ENCODE peak calls at places on chromosome 16, in seven cellular contexts. R, B, O, E, S, W and L are unnamed samples.

GRCh38 chr16:61831351-61831933 is 204.8 kb downstream of the CDH8 start:
- DNase-seq in E (no peak), R (no peak), S (no peak), W (no peak), O (no peak), B (no peak), L (no peak)

GRCh38 chr16:58472827-58473226 is 27.1 kb upstream of the NDRG4 start:
- DNase-seq in E (no peak), R (no peak), O (no peak), S (no peak), W (no peak), B (no peak), L (no peak)

GRCh38 chr16:80973991-80974390 is 32.7 kb downstream of the CMC2 start:
- DNase-seq in S (peak), R (no peak), B (no peak), W (peak), E (no peak), O (no peak), L (peak)

GRCh38 chr16:4244254-4244812 is 2.5 kb upstream of the SRL start:
- DNase-seq in B (no peak), W (peak), E (no peak), O (peak), R (no peak), S (no peak), L (no peak)

GRCh38 chr16:12017583-12017982 is 41.0 kb downstream of the SNX29 start:
- DNase-seq in S (peak), E (peak), R (no peak), O (no peak), B (no peak), W (no peak), L (no peak)

GRCh38 chr16:11639925-11640899 is 28.0 kb upstream of the SNN start:
- DNase-seq in B (peak), E (peak), R (no peak), W (peak), S (peak), O (peak), L (peak)

GRCh38 chr16:72261127-72261526 is 89.2 kb upstream of the PMFBP1 start:
- DNase-seq in S (no peak), E (no peak), B (no peak), O (no peak), R (no peak), W (no peak), L (no peak)

GRCh38 chr16:15033309-15033707 is 22.6 kb downstream of the NTAN1 start:
- DNase-seq in S (no peak), R (no peak), W (no peak), B (peak), E (no peak), O (peak), L (no peak)

GRCh38 chr16:17858061-17858460 is 387.3 kb upstream of the XYLT1 start:
- DNase-seq in O (no peak), R (no peak), W (no peak), B (no peak), S (no peak), E (no peak), L (no peak)

GRCh38 chr16:57800213-57801097 is 1.8 kb downstream of the KIFC3 start:
- DNase-seq in W (peak), R (no peak), S (no peak), B (no peak), E (no peak), O (no peak), L (no peak)

GRCh38 chr16:75306102-75306762 is 54.8 kb upstream of the BCAR1 start:
- DNase-seq in R (no peak), O (no peak), E (peak), S (no peak), B (no peak), W (peak), L (peak)

GRCh38 chr16:56645311-56645710 is 6.4 kb upstream of the MT1B start:
- DNase-seq in O (no peak), R (no peak), W (no peak), S (no peak), E (no peak), B (no peak), L (no peak)

GRCh38 chr16:67108489-67108888 is 1.3 kb upstream of the PHAF1 start:
- DNase-seq in B (no peak), R (no peak), S (no peak), W (no peak), O (no peak), E (no peak), L (no peak)

GRCh38 chr16:87627542-87628245 is 25.4 kb downstream of the JPH3 start:
- DNase-seq in B (no peak), E (no peak), O (no peak), S (no peak), R (no peak), W (no peak), L (no peak)

GRCh38 chr16:70252355-70252988 is 732 bp upstream of the EXOSC6 start:
- DNase-seq in E (no peak), R (no peak), O (peak), B (no peak), W (peak), S (peak), L (no peak)

GRCh38 chr16:78244131-78244899 is 144.9 kb downstream of the WWOX start:
- DNase-seq in S (no peak), R (no peak), O (no peak), W (no peak), B (no peak), E (no peak), L (no peak)

DNA sequence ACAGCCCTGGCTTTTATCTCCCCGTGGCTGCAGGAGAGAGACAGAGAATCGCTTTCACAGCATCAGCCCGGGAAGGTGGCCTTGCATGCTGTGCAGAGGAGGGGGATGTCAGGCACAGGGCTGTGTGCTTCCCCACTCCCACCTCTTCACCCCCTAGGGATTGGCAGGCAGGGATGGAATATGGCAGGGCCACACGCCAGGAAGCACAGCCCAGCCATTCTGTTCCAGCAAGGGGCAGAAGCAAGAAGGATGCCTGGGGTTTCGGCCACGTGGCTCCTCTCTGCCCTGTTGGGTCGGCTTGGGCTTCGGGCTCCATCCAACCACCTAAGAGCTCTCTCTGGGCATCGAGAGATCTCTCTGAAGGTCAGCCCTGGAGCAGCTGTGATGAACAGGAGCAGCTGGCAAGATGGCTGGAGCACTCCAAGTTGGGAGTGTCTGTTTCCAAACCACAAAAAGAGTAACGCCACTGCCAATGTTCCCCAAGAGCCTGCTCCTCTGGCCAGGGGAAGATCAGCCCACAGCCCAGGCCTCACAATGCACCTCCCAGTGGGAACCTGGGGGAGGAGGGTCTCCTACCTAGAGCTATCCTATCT is 223.2 kb downstream of the C16orf78 start:
- DNase-seq in R (no peak), E (no peak), W (no peak), S (no peak), O (no peak), B (no peak), L (no peak)
- H3K27ac ChIP-seq in R (no peak), E (no peak), W (no peak), S (no peak), O (no peak), B (peak), L (no peak)

GRCh38 chr16:1093284-1094123 is 2.5 kb downstream of the C1QTNF8 start:
- DNase-seq in E (no peak), B (no peak), O (no peak), R (no peak), S (no peak), W (peak), L (no peak)
- H3K27ac ChIP-seq in E (no peak), B (no peak), O (peak), R (no peak), S (no peak), W (no peak), L (no peak)

GRCh38 chr16:27483624-27484023 is 66.1 kb downstream of the GTF3C1 start:
- DNase-seq in O (no peak), R (no peak), E (no peak), S (no peak), W (no peak), B (no peak), L (no peak)
- H3K27ac ChIP-seq in O (no peak), R (no peak), E (no peak), S (no peak), W (no peak), B (no peak), L (no peak)

GRCh38 chr16:8866118-8866883 is 2.5 kb downstream of the CARHSP1 start:
- DNase-seq in R (no peak), O (peak), E (no peak), S (peak), B (peak), W (peak), L (no peak)

GRCh38 chr16:8864480-8864879 is 4.3 kb downstream of the CARHSP1 start:
- DNase-seq in S (no peak), R (no peak), O (no peak), B (peak), E (no peak), W (no peak), L (no peak)

GRCh38 chr16:8866884-8867482 is 1.8 kb downstream of the CARHSP1 start:
- DNase-seq in B (no peak), W (no peak), E (no peak), O (peak), S (peak), R (no peak), L (no peak)

GRCh38 chr16:8863594-8864424 is 5.0 kb downstream of the CARHSP1 start:
- DNase-seq in O (peak), W (peak), R (no peak), E (no peak), B (peak), S (peak), L (no peak)

DNA sequence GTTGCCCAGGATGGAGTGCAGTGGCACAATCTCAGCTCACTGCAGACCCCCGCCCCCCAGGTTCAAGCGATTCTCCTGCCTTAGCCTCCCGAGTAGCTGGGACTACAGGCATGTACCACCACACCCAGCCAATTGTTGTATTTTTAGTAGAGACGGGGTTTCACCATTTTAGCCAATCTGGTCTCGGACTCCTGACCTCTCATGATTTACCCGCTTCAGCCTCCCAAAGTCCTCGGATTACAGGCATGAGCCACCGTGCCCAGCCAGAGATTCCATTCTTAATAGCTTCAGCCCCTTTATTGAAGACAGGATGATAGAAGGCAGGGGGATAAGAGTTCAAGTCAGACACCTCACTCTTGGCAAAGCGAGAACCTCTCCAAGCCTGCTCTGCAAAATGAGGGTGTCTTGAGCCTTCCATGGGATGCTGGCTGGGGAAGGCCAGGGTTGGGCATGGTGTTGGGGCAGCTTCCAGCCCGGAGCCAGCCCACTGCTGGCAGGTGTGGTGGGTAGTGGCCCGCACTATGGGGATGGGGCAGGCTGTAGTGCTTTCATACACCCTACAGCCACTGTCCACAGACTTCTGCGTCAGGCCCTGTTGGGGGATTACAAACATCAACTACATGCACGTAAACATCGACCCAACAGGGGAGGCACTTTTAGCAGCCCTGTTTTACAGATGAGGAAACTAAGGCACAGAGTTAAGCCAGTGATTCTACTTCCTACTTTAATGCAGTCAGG is 3.5 kb downstream of the CARHSP1 start:
- DNase-seq in B (no peak), E (no peak), O (no peak), S (no peak), R (no peak), W (no peak), L (no peak)
- H3K27ac ChIP-seq in B (peak), E (no peak), O (peak), S (no peak), R (peak), W (no peak), L (no peak)

DNA sequence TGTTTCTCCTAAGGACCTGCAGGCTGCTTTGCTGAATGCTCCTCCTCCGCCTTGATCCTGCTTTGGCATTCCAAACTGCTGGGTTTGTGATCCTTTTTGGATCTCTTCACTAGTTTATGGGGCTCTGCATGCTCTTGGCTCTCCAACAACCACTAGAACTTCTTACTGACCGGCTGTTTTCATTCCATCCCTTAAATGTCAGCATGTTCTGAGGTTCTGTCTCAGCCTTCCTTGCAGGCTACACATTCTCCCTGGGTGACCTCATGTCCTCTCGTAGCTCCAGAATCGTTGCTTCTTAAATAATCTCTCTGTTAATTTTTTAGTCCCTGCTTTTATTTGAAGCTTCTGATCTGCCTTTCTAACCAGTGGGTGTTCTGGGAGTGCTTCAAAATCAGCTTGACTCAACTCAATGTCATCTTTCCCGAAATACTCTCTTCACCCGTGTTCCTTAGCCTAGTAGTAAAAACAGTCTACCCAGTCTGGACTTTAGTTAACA is 119.0 kb upstream of the HS3ST2 start:
- DNase-seq in E (peak), R (no peak), B (no peak), S (peak), O (no peak), W (no peak), L (no peak)
- H3K27ac ChIP-seq in E (no peak), R (no peak), B (peak), S (peak), O (no peak), W (no peak), L (no peak)

DNA sequence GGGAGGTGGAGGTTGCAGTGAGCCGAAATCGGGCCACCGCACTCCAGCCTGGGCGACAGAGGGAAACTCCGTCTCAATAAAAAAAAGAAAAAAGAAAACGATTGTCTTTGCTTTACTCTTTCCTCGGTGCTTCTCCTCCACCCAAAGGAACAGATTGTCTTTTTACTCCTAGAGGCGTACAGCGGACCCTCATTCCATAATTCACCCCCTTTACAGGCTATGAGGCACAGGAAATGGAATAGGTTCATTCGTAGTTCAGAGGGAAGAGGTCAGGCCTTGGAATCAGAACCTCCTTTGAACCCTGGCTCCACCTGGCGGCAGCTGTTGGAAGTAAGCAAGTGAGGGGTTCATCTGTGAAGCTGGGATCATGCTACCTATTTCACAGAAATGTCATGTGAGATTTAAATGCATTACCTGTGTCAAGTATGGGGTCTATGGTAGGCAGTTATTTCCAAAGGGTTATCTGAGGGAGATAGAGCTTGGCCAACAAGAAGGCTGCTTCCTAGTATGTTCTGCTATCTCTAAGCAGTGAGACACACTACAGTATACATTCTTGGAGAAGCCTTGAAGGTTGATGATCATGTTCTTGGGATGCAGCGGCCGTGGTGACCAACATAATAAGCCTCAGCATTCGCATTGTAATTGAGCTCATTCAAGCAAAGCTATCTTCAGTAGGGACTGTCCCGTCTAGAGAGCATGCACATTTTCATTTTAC is 18.6 kb upstream of the ZNF689 start:
- DNase-seq in R (peak), S (peak), W (peak), O (peak), B (peak), E (peak), L (no peak)
- H3K27ac ChIP-seq in R (peak), S (no peak), W (peak), O (no peak), B (peak), E (no peak), L (no peak)

DNA sequence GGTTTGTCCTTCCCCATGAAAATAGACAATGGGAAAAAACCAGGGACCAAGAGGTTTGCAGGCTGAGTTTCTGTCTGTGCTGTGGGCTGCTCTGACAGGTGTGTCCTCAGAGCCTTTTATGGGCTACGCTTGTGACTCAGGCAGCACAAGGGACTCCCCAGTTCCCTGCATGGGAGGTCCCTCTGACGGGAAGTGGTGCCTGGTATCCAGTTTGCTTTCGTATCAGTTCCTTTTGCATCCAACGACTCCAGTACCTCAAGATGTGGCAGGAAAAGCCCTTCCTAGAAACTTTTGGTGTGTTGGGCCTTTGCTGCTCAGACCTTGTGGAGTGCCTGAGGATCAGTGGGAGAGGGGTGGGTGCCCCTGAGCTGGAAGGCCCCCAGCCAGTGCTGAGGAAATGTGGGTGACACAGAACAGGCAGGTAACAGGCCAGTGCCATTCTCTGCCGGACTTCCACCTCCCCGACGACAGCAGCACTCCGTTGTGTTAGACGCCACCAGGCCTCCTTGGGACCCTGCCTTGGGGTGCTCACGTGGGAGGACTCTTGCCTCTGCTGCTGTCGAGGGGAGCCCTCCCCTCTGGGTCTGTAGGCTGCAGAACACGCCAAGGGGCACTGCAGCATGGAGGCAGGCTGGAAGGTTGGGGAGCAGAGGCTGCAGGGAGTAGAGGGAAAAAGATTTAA is 38.4 kb upstream of the IRF8 start:
- DNase-seq in B (no peak), O (no peak), S (no peak), W (no peak), E (no peak), R (no peak), L (no peak)
- H3K27ac ChIP-seq in B (no peak), O (no peak), S (no peak), W (no peak), E (no peak), R (no peak), L (no peak)

GRCh38 chr16:29029168-29029994 is 44.5 kb downstream of the LAT start:
- DNase-seq in E (peak), B (no peak), R (peak), S (peak), W (peak), O (peak), L (peak)
- H3K27ac ChIP-seq in E (peak), B (no peak), R (peak), S (peak), W (peak), O (no peak), L (no peak)